ENCODE peak calls at places on chromosomes 7 and 10, in four cellular contexts. L, F, T and G are unnamed samples.
A peak's percentile ranks its signal among the peaks of the same experiment; 100 is the strongest.

GRCh38 chr7:48084727-48085432 is 4.2 kb upstream of the UPP1 start:
- DNase-seq in L (peak; percentile 92), F (peak; percentile 81), T (no peak), G (peak; percentile 96)

GRCh38 chr7:107103369-107103768 is 58.9 kb downstream of the PRKAR2B start:
- DNase-seq in L (peak; percentile 76), F (peak; percentile 81), T (no peak), G (no peak)

GRCh38 chr7:110754649-110755048 is 336.3 kb upstream of the LRRN3 start:
- DNase-seq in L (no peak), F (no peak), T (no peak), G (no peak)

GRCh38 chr10:79220296-79220695 is 127.0 kb upstream of the PPIF start:
- DNase-seq in L (no peak), F (peak; percentile 52), T (no peak), G (no peak)

GRCh38 chr7:100799037-100799896 is 28.1 kb downstream of the EPHB4 start:
- DNase-seq in L (peak; percentile 60), F (peak; percentile 69), T (peak; percentile 61), G (peak; percentile 50)

GRCh38 chr10:130160775-130161174 is 24.6 kb downstream of the GLRX3 start:
- DNase-seq in L (no peak), F (no peak), T (no peak), G (no peak)

GRCh38 chr7:149635561-149636329 is 137.6 kb downstream of the ZNF467 start:
- DNase-seq in L (no peak), F (peak; percentile 37), T (no peak), G (peak; percentile 24)

GRCh38 chr7:153193144-153193595 is 433.6 kb downstream of the ACTR3B start:
- DNase-seq in L (peak; percentile 12), F (peak; percentile 70), T (no peak), G (peak; percentile 18)

GRCh38 chr7:44103941-44104879 is at the start of gene AEBP1:
- DNase-seq in L (no peak), F (peak; percentile 43), T (no peak), G (peak; percentile 66)

GRCh38 chr7:131501422-131501821 is 55.0 kb downstream of the PODXL start:
- DNase-seq in L (no peak), F (no peak), T (no peak), G (no peak)

GRCh38 chr10:78925800-78926319 is 142.9 kb upstream of the ZMIZ1 start:
- DNase-seq in L (peak; percentile 56), F (no peak), T (no peak), G (peak; percentile 68)

GRCh38 chr10:46550076-46550790 is 6.2 kb downstream of the GPRIN2 start:
- DNase-seq in L (no peak), F (peak; percentile 23), T (peak; percentile 10), G (no peak)

GRCh38 chr10:5525581-5526271 is 965 bp downstream of the CALML3 start:
- DNase-seq in L (no peak), F (no peak), T (no peak), G (peak; percentile 54)

GRCh38 chr10:71234970-71235681 is 22.8 kb downstream of the UNC5B start:
- DNase-seq in L (no peak), F (peak; percentile 96), T (no peak), G (no peak)

GRCh38 chr7:20407585-20408466 is 77.1 kb downstream of the ITGB8 start:
- DNase-seq in L (peak; percentile 59), F (peak; percentile 69), T (peak; percentile 23), G (peak; percentile 81)

GRCh38 chr10:99788598-99789259 is 6.3 kb downstream of the ABCC2 start:
- DNase-seq in L (no peak), F (no peak), T (no peak), G (peak; percentile 74)

GRCh38 chr7:739455-739963 is 12.4 kb upstream of the PRKAR1B start:
- DNase-seq in L (no peak), F (no peak), T (no peak), G (no peak)

GRCh38 chr10:30027057-30028005 is 32.1 kb downstream of the JCAD start:
- DNase-seq in L (no peak), F (no peak), T (no peak), G (no peak)

DNA sequence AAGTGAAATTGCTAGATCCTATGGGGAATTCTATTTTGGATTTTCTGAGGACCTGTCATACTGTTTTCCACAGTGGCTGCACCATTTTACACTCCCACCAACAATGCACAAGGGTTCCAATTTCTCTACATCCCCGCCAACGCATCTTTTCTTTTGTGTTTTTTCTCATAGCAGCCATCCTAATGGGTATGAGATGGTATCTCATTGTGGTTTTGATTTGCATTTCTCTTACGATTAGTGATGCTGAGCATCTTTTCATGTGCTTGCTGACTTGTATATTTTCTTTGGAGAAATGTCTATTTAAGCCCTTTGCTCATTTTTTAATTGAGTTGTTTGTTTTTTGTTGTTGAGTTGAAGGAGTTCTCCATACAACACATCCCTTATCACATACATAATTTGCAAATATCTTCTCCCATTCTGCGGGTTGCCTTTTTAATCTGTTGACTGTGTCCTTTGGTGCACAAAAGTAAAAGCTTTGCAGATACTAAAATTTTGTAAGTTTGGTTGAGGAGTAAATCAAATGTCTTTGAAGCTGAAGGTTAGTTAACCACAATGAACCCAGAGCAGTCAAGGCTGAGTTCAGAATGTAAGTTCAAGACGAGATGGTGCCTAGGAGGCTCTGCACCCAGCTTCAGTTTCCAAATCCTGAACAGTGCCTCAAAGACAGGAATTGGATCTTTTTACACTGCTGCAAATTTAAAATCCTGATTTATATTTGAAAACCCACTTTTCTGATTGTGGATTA is 195.4 kb downstream of the COBL start:
- DNase-seq in L (no peak), F (no peak), T (no peak), G (no peak)
- H3K4me3 ChIP-seq in L (no peak overlapping the region), F (no peak overlapping the region), T (no peak overlapping the region), G (no peak overlapping the region)

GRCh38 chr10:101939273-101939635 is 95.7 kb upstream of the KCNIP2 start:
- DNase-seq in L (no peak), F (no peak), T (no peak), G (peak; percentile 52)

GRCh38 chr10:101940916-101941315 is 97.3 kb upstream of the KCNIP2 start:
- DNase-seq in L (no peak), F (no peak), T (no peak), G (no peak)

GRCh38 chr10:101938316-101939272 is 95.0 kb upstream of the KCNIP2 start:
- DNase-seq in L (peak; percentile 4), F (no peak), T (no peak), G (peak; percentile 71)

GRCh38 chr10:101941871-101942270 is 98.3 kb upstream of the KCNIP2 start:
- DNase-seq in L (no peak), F (no peak), T (no peak), G (no peak)

GRCh38 chr10:101939718-101940117 is 96.1 kb upstream of the KCNIP2 start:
- DNase-seq in L (no peak), F (no peak), T (no peak), G (no peak)
- H3K36me3 ChIP-seq in L (no peaks in the 10 kb centered on the region), F (no peaks in the 10 kb centered on the region), T (no peaks in the 10 kb centered on the region), G (peaks cover 5% of the 10 kb centered on the region)

GRCh38 chr7:91979590-91979989 is 38.9 kb downstream of the AKAP9 start:
- DNase-seq in L (no peak), F (no peak), T (no peak), G (no peak)
- H3K9me3 ChIP-seq in L (no peaks in the 10 kb centered on the region), F (no peaks in the 10 kb centered on the region), T (no peaks in the 10 kb centered on the region), G (no peaks in the 10 kb centered on the region)

GRCh38 chr10:92693534-92693893 is 3.8 kb downstream of the HHEX start:
- DNase-seq in L (no peak), F (no peak), T (no peak), G (no peak)
- H3K4me3 ChIP-seq in L (no peak overlapping the region), F (no peak overlapping the region), T (no peak overlapping the region), G (no peak overlapping the region)

DNA sequence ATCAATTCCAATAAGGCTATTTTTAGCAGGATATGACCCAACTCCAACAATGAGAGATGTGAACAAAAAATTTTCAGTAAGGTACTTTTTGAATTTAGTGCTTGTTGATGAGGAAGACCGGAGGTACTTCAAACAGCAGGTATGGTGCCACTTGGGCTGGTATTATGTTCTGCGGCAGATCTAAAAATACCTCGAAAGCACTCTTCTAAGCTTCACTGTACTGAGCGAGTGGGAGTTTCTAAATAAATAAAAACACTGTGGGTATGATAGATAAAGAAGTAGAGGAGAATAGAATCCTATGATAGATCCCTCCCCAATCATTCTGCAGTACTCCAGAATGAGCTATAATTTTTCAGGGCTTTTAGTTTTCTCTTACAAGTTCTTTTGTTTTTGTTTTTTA is 11.5 kb upstream of the SUPV3L1 start:
- DNase-seq in L (no peak), F (no peak), T (no peak), G (no peak)
- H3K36me3 ChIP-seq in L (peaks cover 33% of the 10 kb centered on the region), F (peaks cover 5% of the 10 kb centered on the region), T (no peaks in the 10 kb centered on the region), G (peaks cover 28% of the 10 kb centered on the region)

DNA sequence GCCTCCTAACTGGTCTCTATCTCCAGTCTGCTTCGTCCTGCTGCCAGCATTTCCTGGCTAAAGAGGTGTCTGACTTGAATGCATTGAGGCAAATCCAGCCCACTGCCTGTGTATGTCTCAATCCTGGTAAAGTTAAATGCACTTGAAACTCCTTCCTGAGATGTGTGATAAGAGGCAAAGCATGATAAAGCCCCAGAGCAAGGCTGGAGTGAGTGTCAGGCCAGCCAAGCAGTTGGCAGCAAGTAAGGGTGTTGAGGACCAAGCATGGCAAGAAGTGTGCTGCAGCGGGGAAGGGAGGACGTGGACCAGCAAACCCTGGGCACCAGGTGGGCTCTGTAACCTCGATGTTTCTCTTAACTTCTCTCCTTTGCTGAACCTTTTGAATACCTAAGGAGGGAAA is 29.1 kb downstream of the LRRC18 start:
- DNase-seq in L (no peak), F (no peak), T (no peak), G (no peak)
- H3K9me3 ChIP-seq in L (no peaks in the 10 kb centered on the region), F (no peaks in the 10 kb centered on the region), T (no peaks in the 10 kb centered on the region), G (no peaks in the 10 kb centered on the region)

GRCh38 chr10:75431180-75432111 is at the start of gene LRMDA:
- DNase-seq in L (no peak), F (no peak), T (peak; percentile 12), G (peak; percentile 45)
- H3K4me3 ChIP-seq in L (peak within 1 kb of the TSS; percentile 72), F (no peak within 1 kb of the TSS), T (peak within 1 kb of the TSS; percentile 47), G (peak within 1 kb of the TSS; percentile 52)

GRCh38 chr7:158648168-158648567 is 56.4 kb downstream of the NCAPG2 start:
- DNase-seq in L (no peak), F (no peak), T (no peak), G (no peak)
- H3K36me3 ChIP-seq in L (peaks cover 24% of the 10 kb centered on the region), F (peaks cover 69% of the 10 kb centered on the region), T (no peaks in the 10 kb centered on the region), G (peaks cover 16% of the 10 kb centered on the region)